ENCODE peak calls at places on chromosomes 1 and 21, in seven cellular contexts. D is mesendoderm, Z is IMR-90, L is neuronal stem cell, S is H1, B is H9, X is trophoblast cell. U is an unnamed sample.

GRCh38 chr1:3822421-3822820 is 26.1 kb upstream of the LRRC47 start:
- DNase-seq in S (no peak), Z (no peak), X (no peak), L (no peak), D (no peak), B (no peak), U (no peak)

GRCh38 chr1:156838972-156839371 is 19.9 kb downstream of the INSRR start:
- DNase-seq in L (no peak), S (peak; percentile 86), Z (no peak), X (peak; percentile 44), B (peak; percentile 66), D (peak; percentile 61), U (peak; percentile 41)

GRCh38 chr1:36387141-36387949 is 1.6 kb upstream of the STK40 start:
- DNase-seq in Z (peak; percentile 76), B (no peak), L (peak; percentile 52), D (peak; percentile 94), X (peak; percentile 88), S (no peak), U (peak; percentile 95)

GRCh38 chr21:45336870-45337269 is 49.2 kb upstream of the POFUT2 start:
- DNase-seq in D (peak; percentile 81), Z (peak; percentile 33), S (no peak), L (no peak), B (peak; percentile 53), X (no peak), U (peak; percentile 55)

GRCh38 chr21:26116456-26117011 is 54.0 kb downstream of the APP start:
- DNase-seq in D (peak; percentile 97), S (no peak), L (no peak), B (no peak), Z (peak; percentile 44), X (peak; percentile 87), U (no peak)

GRCh38 chr1:84089470-84090261 is 54.4 kb upstream of the PRKACB start:
- DNase-seq in Z (peak; percentile 51), S (no peak), X (no peak), L (no peak), B (no peak), D (no peak), U (peak; percentile 40)

GRCh38 chr1:59574085-59574484 is 240.7 kb upstream of the HOOK1 start:
- DNase-seq in Z (peak; percentile 74), X (peak; percentile 13), B (no peak), S (no peak), L (no peak), D (no peak), U (no peak)

GRCh38 chr1:214439352-214440119 is 111.9 kb downstream of the PTPN14 start:
- DNase-seq in L (no peak), X (peak; percentile 98), S (no peak), B (peak; percentile 49), Z (peak; percentile 97), D (peak; percentile 84), U (peak; percentile 94)

GRCh38 chr1:29122662-29122986 is 1.1 kb downstream of the TMEM200B start:
- DNase-seq in Z (peak; percentile 67), S (peak; percentile 75), X (peak; percentile 74), D (peak; percentile 73), L (peak; percentile 31), B (no peak), U (peak; percentile 75)

GRCh38 chr1:61241411-61241838 is 159.1 kb downstream of the NFIA start:
- DNase-seq in X (no peak), L (no peak), S (no peak), B (no peak), Z (no peak), D (no peak), U (no peak)

GRCh38 chr1:240350910-240351331 is 259.2 kb downstream of the FMN2 start:
- DNase-seq in Z (peak; percentile 96), X (peak; percentile 70), S (no peak), D (no peak), L (no peak), B (no peak), U (peak; percentile 57)

GRCh38 chr1:115222616-115223402 is 115.2 kb downstream of the NGF start:
- DNase-seq in L (no peak), S (no peak), B (no peak), X (peak; percentile 9), Z (no peak), D (no peak), U (no peak)

GRCh38 chr1:19229828-19230325 is 19.8 kb upstream of the UBR4 start:
- DNase-seq in L (no peak), S (no peak), Z (no peak), X (no peak), D (no peak), B (no peak), U (no peak)

GRCh38 chr1:58576727-58577675 is at the start of gene TACSTD2:
- DNase-seq in S (peak; percentile 83), Z (no peak), X (peak; percentile 58), D (peak; percentile 85), B (peak; percentile 83), L (no peak), U (peak; percentile 18)

GRCh38 chr1:204350857-204351573 is 8.7 kb downstream of the PLEKHA6 start:
- DNase-seq in Z (peak; percentile 81), D (peak; percentile 96), L (peak; percentile 88), X (peak; percentile 47), S (peak; percentile 99), B (peak; percentile 95), U (peak; percentile 87)

GRCh38 chr1:205365945-205366463 is 9.3 kb upstream of the KLHDC8A start:
- DNase-seq in L (no peak), S (no peak), X (no peak), D (peak; percentile 44), Z (no peak), B (peak; percentile 20), U (no peak)

GRCh38 chr1:231241751-231242150 is 739 bp downstream of the GNPAT start:
- DNase-seq in S (no peak), X (peak; percentile 33), D (no peak), L (no peak), B (no peak), Z (no peak), U (no peak)

GRCh38 chr1:54398963-54399528 is 7.1 kb downstream of the SSBP3 start:
- DNase-seq in X (no peak), B (no peak), D (no peak), Z (no peak), L (no peak), S (no peak), U (no peak)

GRCh38 chr1:94093996-94094395 is 27.0 kb downstream of the ABCA4 start:
- DNase-seq in B (no peak), X (no peak), L (no peak), Z (peak; percentile 57), D (no peak), S (no peak), U (no peak)

GRCh38 chr1:227902641-227902990 is 45.1 kb downstream of the WNT9A start:
- DNase-seq in X (no peak), D (no peak), Z (no peak), S (no peak), L (no peak), B (no peak), U (no peak)

GRCh38 chr1:23615852-23616251 is 56.6 kb upstream of the ID3 start:
- DNase-seq in S (no peak), L (no peak), B (no peak), D (no peak), X (no peak), Z (no peak), U (no peak)
- H3K4me1 ChIP-seq in S (peaks cover 26% of the 10 kb centered on the region), L (peaks cover 11% of the 10 kb centered on the region), B (peaks cover 6% of the 10 kb centered on the region), D (peaks cover 8% of the 10 kb centered on the region), X (peaks cover 3% of the 10 kb centered on the region), Z (no peaks in the 10 kb centered on the region), U (peaks cover 6% of the 10 kb centered on the region)

GRCh38 chr1:41963636-41964035 is 44.9 kb upstream of the HIVEP3 start:
- DNase-seq in X (no peak), Z (peak; percentile 50), B (no peak), L (no peak), D (no peak), S (no peak), U (no peak)
- H3K4ac ChIP-seq in X (no peak overlapping the region), Z (no peak overlapping the region), B (no peak overlapping the region), L (no peak overlapping the region), D (no peak overlapping the region), S (no peak overlapping the region), U (no peak overlapping the region)

GRCh38 chr21:42632771-42633690 is 20.4 kb upstream of the PDE9A start:
- DNase-seq in Z (no peak), S (no peak), D (no peak), L (no peak), B (no peak), X (no peak), U (no peak)

GRCh38 chr21:42631142-42631541 is 22.3 kb upstream of the PDE9A start:
- DNase-seq in B (no peak), L (no peak), Z (no peak), S (no peak), D (no peak), X (no peak), U (no peak)

GRCh38 chr21:42629856-42630410 is 23.5 kb upstream of the PDE9A start:
- DNase-seq in X (no peak), B (no peak), L (no peak), Z (no peak), D (no peak), S (no peak), U (no peak)

GRCh38 chr21:42632336-42632751 is 21.1 kb upstream of the PDE9A start:
- DNase-seq in D (no peak), Z (no peak), L (no peak), B (no peak), S (no peak), X (no peak), U (no peak)

DNA sequence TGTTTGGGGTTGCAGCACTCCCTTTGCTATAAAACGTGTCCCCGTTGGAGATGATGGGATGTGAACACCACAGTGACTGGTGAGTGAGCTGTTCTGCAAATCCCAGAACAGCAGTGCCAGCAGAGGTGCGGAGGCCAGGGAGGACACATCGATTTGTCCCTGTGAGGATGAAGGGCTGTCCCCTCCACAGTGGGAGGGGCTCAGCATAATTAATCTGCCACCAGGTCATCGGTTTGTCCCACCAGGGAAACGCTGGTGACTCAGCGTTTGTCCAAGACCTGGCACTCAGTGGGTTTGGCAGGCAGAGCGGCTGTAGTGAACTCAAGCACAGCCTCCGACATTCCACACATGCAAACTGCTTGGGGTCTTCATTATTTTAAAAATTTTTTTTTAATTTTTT is 22.8 kb upstream of the PDE9A start:
- DNase-seq in X (no peak), Z (no peak), S (no peak), D (no peak), L (no peak), B (no peak), U (no peak)
- H2BK120ac ChIP-seq in X (no peak overlapping the region), Z (no peak overlapping the region), S (no peak overlapping the region), D (no peak overlapping the region), L (no peak overlapping the region), B (no peak overlapping the region), U (no peak overlapping the region)

DNA sequence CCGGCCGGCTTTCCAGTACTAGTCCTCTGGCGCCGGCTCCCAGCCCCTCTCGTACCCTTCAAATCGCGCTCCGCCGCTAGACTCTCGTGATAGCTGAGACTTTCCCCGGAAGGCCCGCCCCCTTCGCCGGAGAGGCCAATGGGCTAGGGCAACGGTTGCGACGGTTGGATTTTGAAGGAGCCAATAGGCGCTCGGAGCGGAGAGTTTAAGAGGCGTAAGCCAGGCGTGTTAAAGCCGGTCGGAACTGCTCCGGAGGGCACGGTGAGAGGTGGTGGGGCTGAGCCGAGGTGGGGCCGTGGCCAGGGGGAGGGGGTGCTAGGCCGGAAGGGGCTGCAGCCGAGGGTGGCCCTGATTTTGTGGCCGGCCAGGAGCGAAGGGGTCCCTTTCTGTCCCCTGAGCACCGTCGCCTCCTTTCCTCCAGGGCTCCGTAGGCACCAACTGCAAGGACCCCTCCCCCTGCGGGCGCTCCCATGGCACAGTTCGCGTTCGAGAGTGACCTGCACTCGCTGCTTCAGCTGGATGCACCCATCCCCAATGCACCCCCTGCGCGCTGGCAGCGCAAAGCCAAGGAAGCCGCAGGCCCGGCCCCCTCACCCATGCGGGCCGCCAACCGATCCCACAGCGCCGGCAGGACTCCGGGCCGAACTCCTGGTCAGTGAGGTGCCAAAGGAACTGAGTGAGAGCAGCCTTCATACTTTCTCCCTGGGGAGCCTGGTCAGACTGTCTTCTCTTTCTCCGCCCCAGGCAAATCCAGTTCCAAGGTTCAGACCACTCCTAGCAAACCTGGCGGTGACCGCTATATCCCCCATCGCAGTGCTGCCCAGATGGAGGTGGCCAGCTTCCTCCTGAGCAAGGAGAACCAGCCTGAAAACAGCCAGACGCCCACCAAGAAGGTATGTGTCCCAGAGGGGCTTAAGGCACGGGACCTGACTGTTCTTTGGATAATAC is at the start of gene CDC20:
- DNase-seq in B (peak; percentile 99), D (peak; percentile 99), L (peak; percentile 98), S (peak; percentile 99), X (peak; percentile 100), Z (peak; percentile 92), U (peak; percentile 97)
- H3K4me1 ChIP-seq in B (peaks cover 6% of the 10 kb centered on the region), D (peaks cover 13% of the 10 kb centered on the region), L (peaks cover 25% of the 10 kb centered on the region), S (peaks cover 14% of the 10 kb centered on the region), X (peaks cover 21% of the 10 kb centered on the region), Z (peaks cover 9% of the 10 kb centered on the region), U (peaks cover 17% of the 10 kb centered on the region)